ENCODE peak calls at places on chromosomes 16 and 17, in ten cellular contexts. W, M, V, D, O, E, R, K, C and H are unnamed samples.

GRCh38 chr16:24118126-24118821 is 137.9 kb upstream of the CACNG3 start:
- DNase-seq in W (no peak), M (no peak), V (no peak), D (no peak), O (no peak), E (no peak), R (no peak), K (no peak), C (no peak), H (no peak)

GRCh38 chr16:87194172-87194571 is 123.0 kb downstream of the C16orf95 start:
- DNase-seq in W (no peak), M (no peak), V (no peak), D (no peak), O (no peak), E (no peak), R (no peak), K (no peak), C (no peak), H (no peak)

GRCh38 chr17:27315322-27315721 is 21.4 kb downstream of the WSB1 start:
- DNase-seq in W (no peak), M (no peak), V (no peak), D (peak; percentile 65), O (no peak), E (no peak), R (peak; percentile 94), K (peak; percentile 94), C (no peak), H (peak; percentile 75)

GRCh38 chr16:85005278-85006069 is 5.9 kb downstream of the ZDHHC7 start:
- DNase-seq in W (no peak), M (no peak), V (no peak), D (no peak), O (no peak), E (no peak), R (peak; percentile 39), K (no peak), C (no peak), H (peak; percentile 52)

GRCh38 chr16:53816211-53816610 is 112.3 kb downstream of the FTO start:
- DNase-seq in W (no peak), M (no peak), V (no peak), D (no peak), O (no peak), E (no peak), R (no peak), K (peak; percentile 21), C (peak; percentile 12), H (peak; percentile 69)

GRCh38 chr16:15435216-15435864 is 952 bp downstream of the BMERB1 start:
- DNase-seq in W (no peak), M (peak; percentile 35), V (no peak), D (no peak), O (peak; percentile 2), E (peak; percentile 41), R (no peak), K (peak; percentile 20), C (no peak), H (no peak)

GRCh38 chr16:53207810-53208752 is 153.3 kb downstream of the CHD9 start:
- DNase-seq in W (peak; percentile 27), M (peak; percentile 86), V (peak; percentile 93), D (peak; percentile 76), O (peak; percentile 88), E (peak; percentile 80), R (peak; percentile 83), K (peak; percentile 92), C (peak; percentile 79), H (peak; percentile 82)

GRCh38 chr17:28133562-28133970 is 91.1 kb downstream of the NLK start:
- DNase-seq in W (no peak), M (no peak), V (no peak), D (no peak), O (peak; percentile 90), E (no peak), R (peak; percentile 89), K (peak; percentile 37), C (no peak), H (peak; percentile 79)

GRCh38 chr17:60390223-60390622 is 1.7 kb downstream of the USP32 start:
- DNase-seq in W (no peak), M (no peak), V (peak; percentile 36), D (peak; percentile 18), O (peak; percentile 39), E (no peak), R (peak; percentile 47), K (peak; percentile 38), C (no peak), H (peak; percentile 56)

GRCh38 chr17:57114085-57114673 is 29.1 kb downstream of the AKAP1 start:
- DNase-seq in W (peak; percentile 43), M (peak; percentile 63), V (peak; percentile 78), D (peak; percentile 45), O (peak; percentile 32), E (peak; percentile 79), R (peak; percentile 6), K (peak; percentile 21), C (peak; percentile 70), H (no peak)

GRCh38 chr17:56595831-56596740 is 2.6 kb downstream of the NOG start:
- DNase-seq in W (peak; percentile 23), M (peak; percentile 59), V (no peak), D (peak; percentile 43), O (no peak), E (peak; percentile 74), R (peak; percentile 10), K (no peak), C (no peak), H (peak; percentile 20)

GRCh38 chr17:64975318-64976087 is 56.2 kb upstream of the LRRC37A3 start:
- DNase-seq in W (peak; percentile 98), M (peak; percentile 88), V (peak; percentile 95), D (peak; percentile 97), O (peak; percentile 96), E (peak; percentile 88), R (peak; percentile 87), K (peak; percentile 89), C (peak; percentile 95), H (peak; percentile 94)

GRCh38 chr16:11980167-11980844 is 3.8 kb downstream of the SNX29 start:
- DNase-seq in W (no peak), M (no peak), V (no peak), D (no peak), O (no peak), E (no peak), R (no peak), K (no peak), C (no peak), H (no peak)

GRCh38 chr17:35167666-35168065 is 20.0 kb downstream of the UNC45B start:
- DNase-seq in W (no peak), M (no peak), V (no peak), D (no peak), O (no peak), E (no peak), R (peak; percentile 62), K (peak; percentile 10), C (no peak), H (peak; percentile 56)

GRCh38 chr17:77634710-77635109 is 323.8 kb upstream of the TNRC6C start:
- DNase-seq in W (no peak), M (peak; percentile 33), V (no peak), D (no peak), O (peak; percentile 13), E (no peak), R (no peak), K (no peak), C (no peak), H (no peak)

DNA sequence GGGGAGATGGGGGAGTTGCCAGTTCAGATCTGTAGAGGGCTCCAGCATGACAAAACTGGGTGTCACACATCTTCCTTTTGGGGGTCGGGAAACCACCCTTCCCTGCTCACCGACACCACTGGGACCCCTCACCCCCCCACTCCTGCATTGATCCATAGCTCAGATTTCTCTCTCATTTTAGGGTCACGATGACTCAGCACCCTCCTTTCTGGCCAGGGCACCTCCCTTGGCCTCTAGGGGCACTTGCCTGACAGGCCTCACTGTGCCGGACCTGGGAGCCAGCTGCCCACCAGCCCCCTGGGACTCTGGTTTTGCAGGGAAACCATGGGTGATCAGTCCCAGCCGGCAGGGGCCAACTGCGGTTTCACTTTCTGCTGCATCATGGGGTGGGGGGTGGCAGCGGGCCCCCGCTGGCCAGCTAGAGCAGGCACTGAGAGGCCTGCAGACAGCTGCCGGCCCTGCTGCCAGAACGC is 239.4 kb downstream of the MRTFB start:
- DNase-seq in W (peak; percentile 64), M (peak; percentile 45), V (peak; percentile 42), D (no peak), O (no peak), E (peak; percentile 69), R (peak; percentile 50), K (peak; percentile 86), C (peak; percentile 64), H (no peak)
- H3K4me1 ChIP-seq in W (peaks cover 81% of the 10 kb centered on the region), M (peaks cover 39% of the 10 kb centered on the region), V (peaks cover 44% of the 10 kb centered on the region), D (peaks cover 10% of the 10 kb centered on the region), O (no peaks in the 10 kb centered on the region), E (peaks cover 51% of the 10 kb centered on the region), R (peaks cover 35% of the 10 kb centered on the region), K (peaks cover 26% of the 10 kb centered on the region), C (peaks cover 51% of the 10 kb centered on the region), H (peaks cover 53% of the 10 kb centered on the region)

DNA sequence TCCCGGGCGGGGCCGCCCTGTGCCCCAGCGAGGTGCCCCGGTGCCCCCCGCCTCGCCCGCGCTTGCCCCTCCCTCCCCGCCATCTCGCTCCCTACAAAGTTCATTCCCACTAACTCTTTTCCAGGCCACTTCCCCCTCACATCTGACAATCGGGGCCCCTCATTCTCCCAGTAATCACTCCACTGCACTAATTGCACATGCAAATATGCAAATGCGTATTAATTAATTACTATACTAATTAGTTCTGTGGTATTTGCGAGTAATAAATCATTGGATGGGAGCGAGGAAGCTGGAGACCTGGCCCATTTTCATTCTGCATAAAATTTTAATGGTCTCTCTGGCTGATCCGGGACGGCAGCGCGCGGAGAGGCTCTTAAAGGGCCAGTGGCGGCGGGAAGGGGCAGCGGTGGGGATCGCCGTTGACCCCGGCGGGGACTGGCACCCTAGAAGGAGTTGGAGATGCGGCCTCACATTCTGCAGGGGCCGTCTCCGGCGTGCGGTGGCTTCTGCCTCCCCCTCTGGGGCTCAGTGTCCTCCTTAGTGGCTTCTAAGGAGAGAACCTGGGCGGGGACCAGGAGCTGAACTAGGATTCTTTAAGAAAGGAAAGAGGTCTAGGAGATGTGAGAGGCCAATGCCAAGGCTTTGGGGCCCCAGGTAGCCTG is 8.4 kb upstream of the PPP1R1B start:
- DNase-seq in W (peak; percentile 18), M (no peak), V (no peak), D (no peak), O (peak; percentile 43), E (peak; percentile 49), R (no peak), K (no peak), C (no peak), H (peak; percentile 19)
- H2AFZ ChIP-seq in W (peak overlapping the region; percentile 85), M (no peak overlapping the region), V (peak overlapping the region; percentile 49), D (peak overlapping the region; percentile 54), O (peak overlapping the region; percentile 49), E (peak overlapping the region; percentile 54), R (peak overlapping the region; percentile 87), K (peak overlapping the region; percentile 52), C (peak overlapping the region; percentile 74), H (peak overlapping the region; percentile 91)

GRCh38 chr16:1550061-1550460 is 16.6 kb downstream of the TMEM204 start:
- DNase-seq in W (no peak), M (no peak), V (no peak), D (no peak), O (no peak), E (no peak), R (no peak), K (no peak), C (no peak), H (no peak)
- H3K4me1 ChIP-seq in W (no peaks in the 10 kb centered on the region), M (no peaks in the 10 kb centered on the region), V (peaks cover 29% of the 10 kb centered on the region), D (peaks cover 3% of the 10 kb centered on the region), O (peaks cover 43% of the 10 kb centered on the region), E (no peaks in the 10 kb centered on the region), R (peaks cover 2% of the 10 kb centered on the region), K (peaks cover 9% of the 10 kb centered on the region), C (no peaks in the 10 kb centered on the region), H (no peaks in the 10 kb centered on the region)

DNA sequence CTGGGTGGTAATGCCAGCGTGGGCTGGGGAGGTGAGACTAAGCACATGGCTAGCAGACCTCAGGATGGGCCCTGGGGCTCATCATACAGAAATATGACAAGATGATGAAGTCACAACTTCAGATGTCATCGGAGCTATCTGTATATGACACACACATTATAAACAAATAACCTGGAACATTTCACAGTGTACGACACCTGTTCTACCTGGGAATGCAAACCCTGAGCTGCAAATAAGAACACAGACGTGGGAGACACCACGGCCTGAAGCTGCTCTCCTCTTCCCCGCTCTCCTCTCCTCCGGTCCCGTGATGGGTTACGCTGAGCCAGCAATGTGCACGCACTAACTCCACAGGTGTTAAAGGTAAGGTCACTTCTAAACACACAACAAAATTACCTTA is 4.9 kb downstream of the PLD6 start:
- DNase-seq in W (no peak), M (no peak), V (no peak), D (no peak), O (no peak), E (no peak), R (no peak), K (no peak), C (no peak), H (no peak)
- H2AFZ ChIP-seq in W (no peak overlapping the region), M (no peak overlapping the region), V (no peak overlapping the region), D (no peak overlapping the region), O (no peak overlapping the region), E (no peak overlapping the region), R (no peak overlapping the region), K (no peak overlapping the region), C (no peak overlapping the region), H (no peak overlapping the region)